ENCODE peak calls at places on chromosomes 1 and 21, in four cellular contexts. One of them, this sample, is unnamed.

GRCh38 chr1:57188169-57188568 is 222.4 kb upstream of the C8B start:
- DNase-seq in epithelial cell of prostate: no peak
- DNase-seq in tibial nerve: no peak
- DNase-seq in suprapubic skin: no peak
- DNase-seq in this sample: no peak

GRCh38 chr1:38135621-38136414 is 89.2 kb upstream of the POU3F1 start:
- DNase-seq in epithelial cell of prostate: no peak
- DNase-seq in tibial nerve: no peak
- DNase-seq in suprapubic skin: no peak
- DNase-seq in this sample: no peak

GRCh38 chr1:25556791-25557476 is 13.5 kb downstream of the LDLRAP1 start:
- DNase-seq in epithelial cell of prostate: peak
- DNase-seq in tibial nerve: peak
- DNase-seq in suprapubic skin: no peak
- DNase-seq in this sample: no peak

GRCh38 chr1:176566004-176566975 is 103.3 kb downstream of the PAPPA2 start:
- DNase-seq in epithelial cell of prostate: no peak
- DNase-seq in tibial nerve: no peak
- DNase-seq in suprapubic skin: no peak
- DNase-seq in this sample: no peak

GRCh38 chr1:165036403-165036802 is 320.1 kb downstream of the LMX1A start:
- DNase-seq in epithelial cell of prostate: no peak
- DNase-seq in tibial nerve: no peak
- DNase-seq in suprapubic skin: no peak
- DNase-seq in this sample: no peak

GRCh38 chr21:45531393-45532215 is 10.6 kb downstream of the SLC19A1 start:
- DNase-seq in epithelial cell of prostate: no peak
- DNase-seq in tibial nerve: no peak
- DNase-seq in suprapubic skin: peak
- DNase-seq in this sample: no peak

GRCh38 chr1:121522061-121522759 is 337.4 kb downstream of the SRGAP2C start:
- DNase-seq in epithelial cell of prostate: no peak
- DNase-seq in tibial nerve: no peak
- DNase-seq in suprapubic skin: no peak
- DNase-seq in this sample: no peak

GRCh38 chr1:68229927-68230812 is 2.2 kb downstream of the WLS start:
- DNase-seq in epithelial cell of prostate: no peak
- DNase-seq in tibial nerve: no peak
- DNase-seq in suprapubic skin: no peak
- DNase-seq in this sample: no peak

GRCh38 chr1:56410405-56410804 is 169.0 kb downstream of the PLPP3 start:
- DNase-seq in epithelial cell of prostate: no peak
- DNase-seq in tibial nerve: no peak
- DNase-seq in suprapubic skin: no peak
- DNase-seq in this sample: no peak

GRCh38 chr1:54401799-54402198 is 4.4 kb downstream of the SSBP3 start:
- DNase-seq in epithelial cell of prostate: no peak
- DNase-seq in tibial nerve: no peak
- DNase-seq in suprapubic skin: no peak
- DNase-seq in this sample: no peak

GRCh38 chr1:211932581-211933010 is 102.0 kb upstream of the LPGAT1 start:
- DNase-seq in epithelial cell of prostate: no peak
- DNase-seq in tibial nerve: no peak
- DNase-seq in suprapubic skin: no peak
- DNase-seq in this sample: no peak

GRCh38 chr1:116503535-116504307 is 67.1 kb downstream of the CD58 start:
- DNase-seq in epithelial cell of prostate: no peak
- DNase-seq in tibial nerve: no peak
- DNase-seq in suprapubic skin: no peak
- DNase-seq in this sample: no peak

GRCh38 chr21:37072239-37072987 is 458 bp downstream of the PIGP start:
- DNase-seq in epithelial cell of prostate: no peak
- DNase-seq in tibial nerve: peak
- DNase-seq in suprapubic skin: no peak
- DNase-seq in this sample: peak

GRCh38 chr1:3777078-3777547 is 4.6 kb downstream of the SMIM1 start:
- DNase-seq in epithelial cell of prostate: no peak
- DNase-seq in tibial nerve: no peak
- DNase-seq in suprapubic skin: no peak
- DNase-seq in this sample: no peak

GRCh38 chr1:70486676-70487470 is 75.8 kb downstream of the CTH start:
- DNase-seq in epithelial cell of prostate: peak
- DNase-seq in tibial nerve: peak
- DNase-seq in suprapubic skin: no peak
- DNase-seq in this sample: no peak

GRCh38 chr21:32403201-32403701 is 9.3 kb upstream of the EVA1C start:
- DNase-seq in epithelial cell of prostate: no peak
- DNase-seq in tibial nerve: peak
- DNase-seq in suprapubic skin: peak
- DNase-seq in this sample: peak

GRCh38 chr1:76095800-76096199 is 21.3 kb downstream of the ST6GALNAC3 start:
- DNase-seq in epithelial cell of prostate: no peak
- DNase-seq in tibial nerve: no peak
- DNase-seq in suprapubic skin: no peak
- DNase-seq in this sample: no peak

GRCh38 chr1:24105368-24106160 is 6.4 kb downstream of the MYOM3 start:
- DNase-seq in epithelial cell of prostate: no peak
- DNase-seq in tibial nerve: no peak
- DNase-seq in suprapubic skin: no peak
- DNase-seq in this sample: no peak

GRCh38 chr1:9589144-9589718 is 520 bp downstream of the TMEM201 start:
- DNase-seq in epithelial cell of prostate: no peak
- DNase-seq in tibial nerve: no peak
- DNase-seq in suprapubic skin: no peak
- DNase-seq in this sample: peak

GRCh38 chr1:201255470-201256362 is 27.6 kb upstream of the PKP1 start:
- DNase-seq in epithelial cell of prostate: no peak
- DNase-seq in tibial nerve: no peak
- DNase-seq in suprapubic skin: no peak
- DNase-seq in this sample: no peak

GRCh38 chr1:16628361-16629111 is 15.2 kb upstream of the NBPF1 start:
- DNase-seq in epithelial cell of prostate: no peak
- DNase-seq in tibial nerve: no peak
- DNase-seq in suprapubic skin: peak
- DNase-seq in this sample: no peak

GRCh38 chr1:68120136-68120791 is 69.8 kb upstream of the DIRAS3 start:
- DNase-seq in epithelial cell of prostate: no peak
- DNase-seq in tibial nerve: peak
- DNase-seq in suprapubic skin: no peak
- DNase-seq in this sample: peak

GRCh38 chr1:913491-914252 is 10.1 kb upstream of the SAMD11 start:
- DNase-seq in epithelial cell of prostate: no peak
- DNase-seq in tibial nerve: no peak
- DNase-seq in suprapubic skin: peak
- DNase-seq in this sample: no peak

GRCh38 chr1:221565718-221566117 is 176.2 kb downstream of the DUSP10 start:
- DNase-seq in epithelial cell of prostate: no peak
- DNase-seq in tibial nerve: no peak
- DNase-seq in suprapubic skin: no peak
- DNase-seq in this sample: no peak
- H3K27ac ChIP-seq in epithelial cell of prostate: no peak
- H3K27ac ChIP-seq in tibial nerve: no peak
- H3K27ac ChIP-seq in suprapubic skin: no peak
- H3K27ac ChIP-seq in this sample: no peak

GRCh38 chr1:43882763-43883162 is 50.8 kb upstream of the ARTN start:
- DNase-seq in epithelial cell of prostate: no peak
- DNase-seq in tibial nerve: no peak
- DNase-seq in suprapubic skin: no peak
- DNase-seq in this sample: no peak

GRCh38 chr1:43879996-43880395 is 53.6 kb upstream of the ARTN start:
- DNase-seq in epithelial cell of prostate: no peak
- DNase-seq in tibial nerve: no peak
- DNase-seq in suprapubic skin: no peak
- DNase-seq in this sample: no peak

GRCh38 chr1:43883321-43883720 is 50.3 kb upstream of the ARTN start:
- DNase-seq in epithelial cell of prostate: no peak
- DNase-seq in tibial nerve: no peak
- DNase-seq in suprapubic skin: no peak
- DNase-seq in this sample: no peak

GRCh38 chr1:43880604-43881003 is 53.0 kb upstream of the ARTN start:
- DNase-seq in epithelial cell of prostate: no peak
- DNase-seq in tibial nerve: no peak
- DNase-seq in suprapubic skin: no peak
- DNase-seq in this sample: no peak

GRCh38 chr1:43881415-43881814 is 52.2 kb upstream of the ARTN start:
- DNase-seq in epithelial cell of prostate: no peak
- DNase-seq in tibial nerve: no peak
- DNase-seq in suprapubic skin: no peak
- DNase-seq in this sample: no peak
- H3K27ac ChIP-seq in epithelial cell of prostate: no peak
- H3K27ac ChIP-seq in tibial nerve: no peak
- H3K27ac ChIP-seq in suprapubic skin: no peak
- H3K27ac ChIP-seq in this sample: no peak

DNA sequence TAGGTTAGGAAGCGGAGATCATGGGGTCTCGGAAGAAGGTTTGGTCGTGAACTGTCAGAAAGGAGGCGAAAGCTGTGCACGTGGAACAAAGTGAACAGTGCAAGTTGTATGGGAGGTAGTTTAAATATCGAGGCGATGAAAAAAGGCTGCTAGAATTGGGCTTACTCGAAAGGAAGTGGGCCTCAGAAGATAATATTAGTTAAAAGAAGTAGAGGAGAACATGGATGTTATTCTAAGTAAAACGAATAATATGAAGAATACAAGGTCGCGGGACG is 571 bp downstream of the WDR3 start:
- DNase-seq in epithelial cell of prostate: no peak
- DNase-seq in tibial nerve: no peak
- DNase-seq in suprapubic skin: no peak
- DNase-seq in this sample: no peak
- H3K27ac ChIP-seq in epithelial cell of prostate: peak
- H3K27ac ChIP-seq in tibial nerve: no peak
- H3K27ac ChIP-seq in suprapubic skin: peak
- H3K27ac ChIP-seq in this sample: peak

GRCh38 chr21:41727784-41728763 is 38.8 kb downstream of the RIPK4 start:
- DNase-seq in epithelial cell of prostate: no peak
- DNase-seq in tibial nerve: no peak
- DNase-seq in suprapubic skin: no peak
- DNase-seq in this sample: no peak
- H3K27ac ChIP-seq in epithelial cell of prostate: peak
- H3K27ac ChIP-seq in tibial nerve: no peak
- H3K27ac ChIP-seq in suprapubic skin: peak
- H3K27ac ChIP-seq in this sample: no peak

GRCh38 chr1:59018446-59018845 is 234.6 kb upstream of the JUN start:
- DNase-seq in epithelial cell of prostate: no peak
- DNase-seq in tibial nerve: no peak
- DNase-seq in suprapubic skin: no peak
- DNase-seq in this sample: no peak

GRCh38 chr1:59018860-59019259 is 235.0 kb upstream of the JUN start:
- DNase-seq in epithelial cell of prostate: no peak
- DNase-seq in tibial nerve: no peak
- DNase-seq in suprapubic skin: no peak
- DNase-seq in this sample: no peak

GRCh38 chr1:59022199-59022598 is 238.4 kb upstream of the JUN start:
- DNase-seq in epithelial cell of prostate: no peak
- DNase-seq in tibial nerve: no peak
- DNase-seq in suprapubic skin: no peak
- DNase-seq in this sample: no peak

GRCh38 chr1:59022799-59023198 is 239.0 kb upstream of the JUN start:
- DNase-seq in epithelial cell of prostate: no peak
- DNase-seq in tibial nerve: no peak
- DNase-seq in suprapubic skin: no peak
- DNase-seq in this sample: no peak

GRCh38 chr1:59020151-59020997 is 236.5 kb upstream of the JUN start:
- DNase-seq in epithelial cell of prostate: no peak
- DNase-seq in tibial nerve: peak
- DNase-seq in suprapubic skin: no peak
- DNase-seq in this sample: no peak
- H3K27ac ChIP-seq in epithelial cell of prostate: peak
- H3K27ac ChIP-seq in tibial nerve: peak
- H3K27ac ChIP-seq in suprapubic skin: peak
- H3K27ac ChIP-seq in this sample: no peak

This sample was measured in substantia nigra.